ENCODE peak calls at places on chromosomes 12 and 14, in nine cellular contexts. Z is sigmoid colon; D is HCT116; A is CD4-positive, alpha-beta memory T cell; Y is fibroblast of lung; W is heart right ventricle; R is naive thymus-derived CD4-positive, alpha-beta T cell; X is pancreas; P is prostate gland. B is an unnamed sample. For H3K4me1 and H3K27me3, the result is how much of the 10 kb centered on the place peaks cover.

GRCh38 chr12:65123435-65124063 is 2.4 kb upstream of the WIF1 start:
- DNase-seq in R (no peak), W (no peak), A (no peak), Z (no peak), P (no peak), Y (peak), X (no peak), D (no peak), B (no peak)

GRCh38 chr12:122841544-122842321 is 6.5 kb downstream of the HIP1R start:
- DNase-seq in Z (no peak), A (no peak), W (no peak), X (no peak), R (no peak), P (no peak), D (peak), Y (peak), B (peak)

GRCh38 chr12:1594045-1594294 is 411 bp downstream of the FBXL14 start:
- DNase-seq in R (no peak), W (no peak), A (no peak), Z (peak), X (peak), D (no peak), P (peak), Y (no peak), B (peak)

GRCh38 chr12:97968641-97969171 is 506.1 kb downstream of the RMST start:
- DNase-seq in W (no peak), X (no peak), P (no peak), D (no peak), Z (no peak), A (no peak), R (no peak), Y (no peak), B (no peak)

GRCh38 chr12:23888396-23889068 is 60.9 kb downstream of the SOX5 start:
- DNase-seq in W (no peak), A (no peak), P (no peak), Y (peak), D (no peak), R (no peak), Z (no peak), X (no peak), B (no peak)

GRCh38 chr12:70398002-70398401 is 31.9 kb downstream of the KCNMB4 start:
- DNase-seq in W (no peak), X (no peak), P (no peak), D (no peak), Y (no peak), R (no peak), Z (no peak), A (no peak), B (no peak)

GRCh38 chr14:81427348-81428058 is 27.4 kb upstream of the STON2 start:
- DNase-seq in R (no peak), W (peak), D (no peak), Y (peak), P (no peak), A (no peak), X (no peak), Z (no peak), B (no peak)

GRCh38 chr12:9648701-9649531 is 20.6 kb upstream of the CLEC2D start:
- DNase-seq in P (no peak), X (no peak), R (peak), Z (no peak), Y (no peak), A (no peak), D (no peak), W (no peak), B (no peak)

GRCh38 chr12:103839103-103839502 is 1.9 kb downstream of the NT5DC3 start:
- DNase-seq in D (no peak), A (no peak), W (no peak), Z (no peak), X (no peak), Y (peak), R (no peak), P (peak), B (no peak)

GRCh38 chr12:88172844-88173407 is 30.8 kb downstream of the TMTC3 start:
- DNase-seq in D (no peak), W (no peak), A (no peak), R (no peak), Y (peak), Z (no peak), P (no peak), X (no peak), B (no peak)

GRCh38 chr12:82682326-82682725 is 4.4 kb upstream of the TMTC2 start:
- DNase-seq in X (no peak), W (no peak), A (no peak), R (no peak), P (no peak), Z (no peak), Y (no peak), D (no peak), B (no peak)

GRCh38 chr12:119613319-119613936 is 19.9 kb downstream of the TMEM233 start:
- DNase-seq in D (peak), Z (no peak), Y (no peak), P (no peak), W (no peak), A (no peak), X (no peak), R (no peak), B (peak)

GRCh38 chr14:69077841-69078240 is 75.1 kb downstream of the DCAF5 start:
- DNase-seq in Z (no peak), W (no peak), Y (peak), X (no peak), P (no peak), R (no peak), A (no peak), D (no peak), B (no peak)

GRCh38 chr12:52819731-52820510 is 6.0 kb upstream of the KRT4 start:
- DNase-seq in W (no peak), A (no peak), Z (no peak), Y (no peak), X (no peak), D (no peak), R (no peak), P (no peak), B (no peak)

GRCh38 chr14:76956253-76957090 is 72.0 kb downstream of the IRF2BPL start:
- DNase-seq in Y (peak), D (peak), Z (peak), P (peak), W (peak), A (peak), R (peak), X (peak), B (peak)

GRCh38 chr14:76957224-76957881 is 71.2 kb downstream of the IRF2BPL start:
- DNase-seq in X (no peak), R (no peak), P (no peak), W (no peak), A (no peak), Y (no peak), D (no peak), Z (no peak), B (peak)

GRCh38 chr14:76958975-76959710 is 69.4 kb downstream of the IRF2BPL start:
- DNase-seq in X (no peak), R (no peak), D (peak), Z (peak), A (no peak), Y (peak), W (peak), P (peak), B (peak)

GRCh38 chr14:76955575-76956252 is 72.8 kb downstream of the IRF2BPL start:
- DNase-seq in Y (peak), D (no peak), P (peak), W (no peak), R (peak), Z (no peak), A (peak), X (peak), B (peak)

DNA sequence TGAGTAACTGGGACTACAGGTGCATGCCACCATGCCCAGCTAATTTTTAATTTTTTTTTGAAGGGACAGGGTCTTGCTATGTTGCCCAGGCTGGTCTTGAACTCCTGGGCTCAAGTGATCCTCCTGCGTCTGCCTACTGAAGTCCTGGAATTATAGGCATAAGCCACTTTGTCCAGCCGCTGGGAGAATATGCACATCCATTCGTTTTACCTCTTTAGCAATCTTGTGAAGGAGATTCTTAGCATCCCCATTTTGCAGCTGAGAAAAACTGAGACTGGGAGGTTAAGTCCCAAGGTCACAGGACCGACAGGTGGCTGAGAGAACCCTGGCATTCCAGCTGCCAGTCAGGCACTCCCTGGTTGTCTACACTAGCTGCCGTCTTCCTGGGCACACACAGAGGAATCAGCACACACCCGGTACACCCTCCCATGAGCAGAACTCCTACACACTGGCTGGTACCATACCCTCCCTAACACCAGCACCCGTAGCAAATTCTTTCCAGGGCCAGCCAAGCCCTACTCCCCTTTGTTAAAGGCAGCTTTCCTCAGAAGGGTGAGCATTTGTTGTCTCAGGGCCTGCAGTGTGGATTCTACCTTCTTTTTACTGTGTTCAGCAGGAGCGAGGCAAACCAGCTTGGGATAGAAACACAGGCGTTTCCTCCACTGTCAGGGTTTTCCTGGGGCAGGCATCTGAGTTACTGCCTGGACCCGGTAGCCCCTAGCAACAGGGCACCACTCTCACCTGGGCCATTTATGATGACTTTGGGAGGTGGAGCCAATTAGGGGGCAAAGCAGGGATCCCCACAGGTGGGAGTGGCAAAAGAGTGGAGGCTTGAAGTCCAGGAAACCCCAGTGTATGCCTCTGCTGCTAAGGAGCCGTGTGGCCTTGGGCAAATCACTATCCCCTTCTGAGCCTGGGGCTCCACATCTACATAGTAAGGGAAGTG is 70.2 kb downstream of the IRF2BPL start:
- DNase-seq in R (no peak), X (no peak), Y (no peak), W (no peak), Z (no peak), A (no peak), P (no peak), D (no peak), B (no peak)
- H3K4me1 ChIP-seq in R (half or more), X (under half), Y (under half), W (under half), Z (half or more), A (half or more), P (under half), D (half or more), B (half or more)

DNA sequence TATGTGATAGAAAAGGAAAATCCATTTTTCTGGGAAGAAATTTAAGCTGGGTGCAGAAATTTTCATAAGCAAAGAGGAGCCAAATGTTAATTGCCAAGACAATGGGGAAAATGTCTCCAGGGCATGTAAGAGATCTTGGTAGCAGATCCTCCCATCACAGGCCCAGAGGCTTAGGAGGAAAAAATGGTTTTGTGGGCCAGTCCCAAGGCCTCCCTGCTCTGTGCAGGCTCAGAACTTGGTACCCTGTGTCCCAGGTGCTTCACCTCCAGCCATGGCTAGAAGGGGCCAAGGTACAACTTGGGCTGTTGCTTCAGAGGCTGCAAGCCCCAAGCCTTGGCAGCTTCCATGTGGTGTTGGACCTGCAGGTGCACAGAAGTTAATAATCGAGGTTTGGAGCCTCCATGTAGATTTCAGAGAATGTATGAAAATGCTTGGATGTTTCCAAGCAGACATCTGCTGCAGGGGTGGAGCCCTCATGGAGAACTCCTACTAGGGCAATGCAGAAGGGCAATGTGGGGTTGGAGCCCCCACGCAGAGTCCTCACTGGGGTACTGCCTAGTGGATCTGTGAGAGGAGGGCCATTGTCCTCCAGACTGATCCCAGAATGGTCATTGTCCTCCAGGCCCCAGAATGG is 77.7 kb upstream of the ATP2B1 start:
- DNase-seq in Y (no peak), D (no peak), Z (no peak), A (no peak), X (no peak), R (no peak), P (no peak), W (no peak), B (no peak)
- H3K27me3 ChIP-seq in Y (under half), D (under half), Z (under half), A (under half), X (under half), R (under half), P (under half), W (under half), B (under half)

DNA sequence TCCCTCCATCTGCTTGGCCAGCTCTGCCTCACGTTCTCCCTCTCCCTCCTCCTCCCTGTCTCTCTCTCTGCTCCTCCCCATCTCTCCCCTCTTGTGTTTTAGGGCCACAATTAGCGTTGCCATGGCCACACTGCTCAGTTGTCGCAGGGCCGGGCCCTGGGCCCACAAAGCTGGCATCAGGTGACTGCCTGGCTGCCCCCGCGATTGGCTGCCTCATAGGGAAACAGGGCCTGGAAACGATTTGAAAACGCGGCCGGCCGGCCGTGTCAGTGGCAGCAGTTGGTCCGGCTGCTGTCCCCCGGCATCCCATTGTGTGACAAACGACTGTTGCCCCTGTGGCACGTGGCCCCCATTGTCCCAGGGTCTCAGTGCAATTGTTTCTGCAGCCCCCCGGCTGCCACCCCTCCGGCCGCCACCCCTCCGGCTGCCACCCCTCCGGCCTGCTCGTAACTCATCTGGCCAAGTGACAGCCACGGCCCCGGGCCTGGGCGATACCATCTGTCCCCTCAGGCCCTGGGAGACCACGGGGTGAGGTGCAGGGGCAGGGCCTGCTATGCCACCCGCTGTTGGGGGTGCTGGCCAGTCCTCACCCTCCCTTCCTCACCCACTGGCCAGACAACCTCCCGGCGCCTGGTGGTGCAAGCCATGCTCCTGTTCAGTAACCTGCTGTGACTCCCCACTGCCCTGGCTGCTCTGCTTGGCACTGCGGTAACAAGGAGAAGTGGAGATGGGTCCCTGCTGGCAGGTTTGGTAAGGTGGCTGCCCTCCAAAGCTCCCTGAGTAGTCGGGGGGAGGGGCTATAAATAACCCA is 17.3 kb downstream of the FOXN4 start:
- DNase-seq in D (no peak), W (peak), Y (peak), Z (peak), P (peak), A (no peak), R (no peak), X (no peak), B (peak)
- H3K4me3 ChIP-seq in D (no peak), W (peak), Y (no peak), Z (peak), P (peak), A (no peak), R (no peak), X (peak), B (peak)

GRCh38 chr14:64718762-64719161 is 14.5 kb downstream of the PLEKHG3 start:
- DNase-seq in R (no peak), D (no peak), W (no peak), P (no peak), A (no peak), Z (peak), Y (no peak), X (no peak), B (no peak)
- H3K4me1 ChIP-seq in R (under half), D (half or more), W (under half), P (under half), A (half or more), Z (half or more), Y (under half), X (half or more), B (half or more)

GRCh38 chr14:90381999-90382451 is 14.8 kb upstream of the CALM1 start:
- DNase-seq in X (peak), A (no peak), W (peak), R (no peak), Y (no peak), P (peak), Z (peak), D (no peak), B (peak)

GRCh38 chr14:90383731-90384542 is 12.9 kb upstream of the CALM1 start:
- DNase-seq in W (peak), Y (peak), D (no peak), X (peak), R (peak), A (peak), Z (peak), P (peak), B (peak)

GRCh38 chr14:90383126-90383730 is 13.6 kb upstream of the CALM1 start:
- DNase-seq in W (peak), R (peak), Z (peak), A (peak), D (peak), X (peak), Y (peak), P (peak), B (peak)

GRCh38 chr14:90382491-90383125 is 14.2 kb upstream of the CALM1 start:
- DNase-seq in R (peak), Z (peak), W (peak), X (peak), A (peak), Y (peak), P (peak), D (peak), B (peak)

GRCh38 chr14:90384543-90384911 is 12.3 kb upstream of the CALM1 start:
- DNase-seq in X (no peak), D (no peak), W (no peak), Y (no peak), P (no peak), Z (no peak), R (peak), A (peak), B (no peak)
- H3K27me3 ChIP-seq in X (under half), D (under half), W (under half), Y (under half), P (under half), Z (under half), R (under half), A (under half), B (under half)

GRCh38 chr12:124480469-124481256 is 86.7 kb downstream of the NCOR2 start:
- DNase-seq in R (no peak), X (no peak), A (peak), D (no peak), Y (peak), P (no peak), W (peak), Z (no peak), B (peak)
- H3K4me3 ChIP-seq in R (no peak), X (no peak), A (no peak), D (no peak), Y (no peak), P (no peak), W (no peak), Z (no peak), B (no peak)

DNA sequence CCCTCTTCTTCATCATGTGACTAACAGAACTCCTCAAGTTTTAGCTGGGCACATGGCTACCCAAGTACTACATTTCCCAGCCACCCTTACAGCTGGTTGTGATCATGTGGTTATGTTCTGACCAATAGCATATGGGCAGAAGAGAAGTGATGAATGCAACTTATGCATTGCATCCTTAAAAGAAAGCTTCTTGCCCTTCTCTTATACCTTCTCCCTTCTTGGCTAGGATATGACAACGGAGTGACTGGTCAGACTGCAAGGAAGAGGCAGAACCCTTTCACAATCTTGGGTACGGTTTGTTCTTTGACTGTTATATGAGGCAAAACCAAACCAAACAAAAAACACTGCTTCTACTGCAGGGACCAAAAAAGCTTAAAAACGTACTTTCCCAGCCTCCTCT is 66.5 kb upstream of the MAX start:
- DNase-seq in W (no peak), A (no peak), Y (peak), R (no peak), X (no peak), P (no peak), D (peak), Z (no peak), B (no peak)
- H3K4me1 ChIP-seq in W (under half), A (under half), Y (under half), R (under half), X (under half), P (under half), D (under half), Z (under half), B (under half)

GRCh38 chr12:114684098-114684869 is at the start of gene TBX3:
- DNase-seq in X (peak), P (peak), D (peak), R (peak), Y (peak), W (peak), A (peak), Z (peak), B (peak)
- H3K27me3 ChIP-seq in X (half or more), P (under half), D (under half), R (under half), Y (under half), W (under half), A (half or more), Z (under half), B (under half)

B was measured in thyroid gland.